ENCODE peak calls at places on chromosomes 5 and 9, in seven cellular contexts. H is stomach; W is NCI-H2081; I is effector memory CD8-positive, alpha-beta T cell; L is uterus; U is HTR-8/SVneo; Y is HFFc6. K is an unnamed sample.

GRCh38 chr9:121984726-121985402 is 108.2 kb downstream of the TTLL11 start:
- DNase-seq in H (no peak), L (no peak), I (no peak), Y (peak), W (no peak), U (no peak), K (no peak)

GRCh38 chr5:75152861-75153260 is 83.8 kb downstream of the ANKRD31 start:
- DNase-seq in L (no peak), I (no peak), U (no peak), Y (no peak), H (peak), W (no peak), K (no peak)

GRCh38 chr5:72837524-72838096 is 21.1 kb downstream of the TNPO1 start:
- DNase-seq in U (no peak), Y (no peak), L (no peak), H (no peak), W (no peak), I (no peak), K (no peak)

GRCh38 chr5:74056789-74057164 is 430.8 kb downstream of the ARHGEF28 start:
- DNase-seq in U (peak), L (no peak), Y (peak), I (no peak), H (peak), W (no peak), K (no peak)

GRCh38 chr5:149113669-149114068 is 27.6 kb upstream of the ABLIM3 start:
- DNase-seq in I (no peak), H (no peak), L (no peak), U (no peak), W (no peak), Y (peak), K (no peak)

GRCh38 chr9:130287736-130288135 is 22.2 kb downstream of the HMCN2 start:
- DNase-seq in L (no peak), H (no peak), W (peak), Y (no peak), U (no peak), I (no peak), K (no peak)

GRCh38 chr5:127416896-127417295 is 100.5 kb upstream of the PRRC1 start:
- DNase-seq in I (no peak), L (no peak), W (no peak), H (no peak), Y (no peak), U (no peak), K (no peak)

GRCh38 chr9:137313326-137313920 is 11.4 kb upstream of the NRARP start:
- DNase-seq in I (no peak), L (no peak), U (no peak), W (no peak), H (no peak), Y (no peak), K (no peak)

GRCh38 chr9:135295556-135296300 is 183.9 kb upstream of the PPP1R26 start:
- DNase-seq in H (no peak), W (no peak), Y (no peak), I (no peak), L (no peak), U (no peak), K (no peak)

GRCh38 chr5:109844148-109844547 is 154.4 kb downstream of the MAN2A1 start:
- DNase-seq in I (no peak), U (no peak), H (no peak), Y (no peak), W (no peak), L (no peak), K (no peak)

GRCh38 chr5:157864067-157864466 is 5.1 kb upstream of the CLINT1 start:
- DNase-seq in I (no peak), W (no peak), U (no peak), L (no peak), H (no peak), Y (no peak), K (no peak)

GRCh38 chr5:36301858-36302603 is at the start of gene RANBP3L:
- DNase-seq in Y (no peak), I (no peak), L (no peak), U (peak), W (no peak), H (peak), K (no peak)

GRCh38 chr5:5891350-5891749 is 468.9 kb downstream of the ICE1 start:
- DNase-seq in W (no peak), U (no peak), I (no peak), L (no peak), H (no peak), Y (no peak), K (no peak)